ENCODE peak calls at places on chromosomes 5 and 9, in nine cellular contexts. E is heart left ventricle; F is GM12878; K is naive thymus-derived CD4-positive, alpha-beta T cell; R is psoas muscle; U is Panc1; M is pancreas; P is PC-3; N is CD8-positive, alpha-beta T cell. H is an unnamed sample. For H3K36me3, the result is how much of the 10 kb centered on the place peaks cover.

GRCh38 chr5:80866372-80866771 is 93.8 kb upstream of the RASGRF2 start:
- ATAC-seq in E (no peak), F (no peak), K (peak), R (no peak), U (no peak), M (no peak), P (no peak), N (no peak), H (no peak)

GRCh38 chr5:110757118-110757729 is 18.4 kb downstream of the SLC25A46 start:
- ATAC-seq in E (no peak), F (peak), K (peak), R (no peak), U (no peak), M (peak), P (peak), N (peak), H (no peak)

GRCh38 chr5:171355302-171355724 is 32.3 kb upstream of the NPM1 start:
- ATAC-seq in E (no peak), F (peak), K (peak), R (no peak), U (no peak), M (no peak), P (no peak), N (peak), H (no peak)

GRCh38 chr5:131000289-131000688 is 164.8 kb downstream of the HINT1 start:
- ATAC-seq in E (no peak), F (no peak), K (no peak), R (no peak), U (no peak), M (no peak), P (no peak), N (no peak), H (no peak)

GRCh38 chr5:93191016-93191415 is 390.0 kb downstream of the NR2F1-AS1 start:
- ATAC-seq in E (no peak), F (no peak), K (no peak), R (no peak), U (no peak), M (no peak), P (no peak), N (no peak), H (no peak)

GRCh38 chr9:95003694-95004451 is 277.4 kb downstream of the AOPEP start:
- ATAC-seq in E (peak), F (peak), K (no peak), R (no peak), U (peak), M (peak), P (peak), N (peak), H (peak)

GRCh38 chr5:126358525-126358924 is 64.7 kb upstream of the GRAMD2B start:
- ATAC-seq in E (no peak), F (peak), K (peak), R (no peak), U (no peak), M (no peak), P (no peak), N (no peak), H (no peak)

GRCh38 chr9:134716067-134716466 is 74.5 kb downstream of the COL5A1 start:
- ATAC-seq in E (no peak), F (no peak), K (no peak), R (no peak), U (no peak), M (no peak), P (no peak), N (no peak), H (no peak)

DNA sequence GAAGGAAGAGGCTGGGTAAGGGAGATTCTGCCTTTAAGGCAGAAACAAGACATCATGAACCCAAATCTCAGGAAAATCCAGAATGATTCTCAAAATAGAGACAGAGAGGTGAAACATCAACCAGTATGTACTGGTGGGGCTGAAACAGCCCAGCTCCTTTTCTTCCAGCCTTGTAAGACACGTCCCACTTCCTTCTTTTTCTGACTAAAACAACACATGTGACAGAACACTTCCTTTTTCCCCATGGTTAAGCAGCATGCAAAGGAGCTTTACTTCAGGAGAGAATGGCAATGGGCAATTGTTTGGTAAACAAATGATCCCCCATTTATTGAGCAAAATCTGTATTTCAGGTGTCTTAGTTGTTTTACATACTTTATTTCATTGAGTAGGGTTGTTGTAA is 230.8 kb upstream of the NR4A3 start:
- ATAC-seq in E (peak), F (peak), K (peak), R (no peak), U (no peak), M (no peak), P (no peak), N (no peak), H (peak)
- H3K27ac ChIP-seq in E (no peak), F (no peak), K (no peak), R (no peak), U (no peak), M (peak), P (no peak), N (no peak), H (no peak)

GRCh38 chr5:60540855-60541805 is 158.8 kb downstream of the DEPDC1B start:
- ATAC-seq in E (no peak), F (peak), K (peak), R (no peak), U (no peak), M (no peak), P (no peak), N (peak), H (no peak)
- H3K4me3 ChIP-seq in E (no peak), F (peak), K (no peak), R (no peak), U (no peak), M (no peak), P (no peak), N (no peak), H (no peak)

GRCh38 chr5:146893991-146894390 is 15.4 kb upstream of the PPP2R2B start:
- ATAC-seq in E (no peak), F (no peak), K (no peak), R (no peak), U (no peak), M (no peak), P (no peak), N (no peak), H (no peak)
- H3K36me3 ChIP-seq in E (under half), F (under half), K (under half), R (under half), U (under half), M (under half), P (under half), N (under half), H (under half)

GRCh38 chr9:104074876-104075275 is 19.2 kb upstream of the SMC2 start:
- ATAC-seq in E (peak), F (no peak), K (no peak), R (peak), U (peak), M (peak), P (peak), N (no peak), H (peak)

GRCh38 chr9:104078596-104078995 is 15.5 kb upstream of the SMC2 start:
- ATAC-seq in E (no peak), F (no peak), K (no peak), R (no peak), U (no peak), M (no peak), P (no peak), N (no peak), H (no peak)

GRCh38 chr9:104073770-104074133 is 20.4 kb upstream of the SMC2 start:
- ATAC-seq in E (peak), F (no peak), K (no peak), R (no peak), U (no peak), M (peak), P (peak), N (no peak), H (no peak)

GRCh38 chr9:104073098-104073769 is 20.9 kb upstream of the SMC2 start:
- ATAC-seq in E (peak), F (no peak), K (no peak), R (no peak), U (no peak), M (no peak), P (no peak), N (no peak), H (no peak)

DNA sequence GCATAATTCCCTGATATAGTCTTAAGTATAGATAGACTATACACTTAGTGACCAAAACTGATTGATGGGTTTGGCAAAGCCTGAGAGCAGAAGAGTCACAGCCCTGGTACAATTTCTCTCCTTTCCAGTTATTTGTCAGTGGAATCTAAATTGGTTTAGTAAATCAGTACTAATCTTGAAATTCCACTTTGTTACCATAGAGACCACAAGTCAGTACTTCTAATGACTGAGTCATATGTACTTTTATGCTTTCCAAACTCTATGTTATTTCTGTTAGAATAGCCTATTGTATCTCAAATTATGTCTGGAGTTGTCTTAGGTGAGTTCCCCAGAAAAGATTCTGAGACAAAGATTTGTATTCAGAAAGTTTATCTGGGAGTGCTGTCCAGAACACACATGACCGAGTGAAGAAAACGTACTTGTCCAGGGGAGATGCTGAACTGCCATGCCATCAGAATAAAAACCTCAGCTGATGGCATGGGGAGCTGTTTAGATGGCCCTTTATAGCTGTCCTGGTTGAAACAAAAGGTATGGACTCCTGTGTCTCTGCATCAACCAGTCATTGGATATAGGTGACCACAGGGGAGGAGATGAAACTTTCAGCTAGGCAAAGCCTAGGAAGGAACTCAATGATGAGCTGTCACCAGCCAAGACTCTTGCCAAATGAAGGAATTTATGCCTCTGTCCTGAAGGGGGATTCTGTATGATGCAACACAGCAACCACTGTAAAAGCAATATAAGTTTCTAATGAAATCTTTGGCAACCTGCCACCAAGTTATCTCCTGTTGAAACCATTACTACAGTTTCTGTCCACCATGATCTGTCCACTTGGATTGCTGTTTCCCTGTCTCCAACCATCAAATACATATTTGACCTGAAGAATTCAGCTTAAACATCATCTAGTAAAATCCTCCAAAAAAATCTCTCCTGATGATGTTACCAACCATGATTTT is 18.0 kb upstream of the SMC2 start:
- ATAC-seq in E (no peak), F (no peak), K (no peak), R (no peak), U (no peak), M (no peak), P (peak), N (no peak), H (no peak)
- H3K27ac ChIP-seq in E (no peak), F (no peak), K (no peak), R (no peak), U (no peak), M (no peak), P (no peak), N (no peak), H (peak)

GRCh38 chr5:157597277-157597676 is 21.7 kb upstream of the ADAM19 start:
- ATAC-seq in E (no peak), F (peak), K (no peak), R (no peak), U (no peak), M (no peak), P (no peak), N (no peak), H (no peak)
- H3K4me3 ChIP-seq in E (no peak), F (peak), K (no peak), R (no peak), U (no peak), M (no peak), P (no peak), N (no peak), H (no peak)

GRCh38 chr5:1497795-1498622 is 25.8 kb downstream of the LPCAT1 start:
- ATAC-seq in E (no peak), F (peak), K (no peak), R (no peak), U (no peak), M (no peak), P (no peak), N (no peak), H (no peak)

GRCh38 chr5:1498623-1499416 is 24.9 kb downstream of the LPCAT1 start:
- ATAC-seq in E (no peak), F (peak), K (no peak), R (no peak), U (no peak), M (no peak), P (no peak), N (no peak), H (no peak)

GRCh38 chr5:1501372-1502045 is 22.3 kb downstream of the LPCAT1 start:
- ATAC-seq in E (no peak), F (no peak), K (no peak), R (no peak), U (no peak), M (no peak), P (no peak), N (peak), H (no peak)

GRCh38 chr5:1500411-1501091 is 23.2 kb downstream of the LPCAT1 start:
- ATAC-seq in E (peak), F (no peak), K (no peak), R (peak), U (no peak), M (peak), P (no peak), N (no peak), H (peak)

DNA sequence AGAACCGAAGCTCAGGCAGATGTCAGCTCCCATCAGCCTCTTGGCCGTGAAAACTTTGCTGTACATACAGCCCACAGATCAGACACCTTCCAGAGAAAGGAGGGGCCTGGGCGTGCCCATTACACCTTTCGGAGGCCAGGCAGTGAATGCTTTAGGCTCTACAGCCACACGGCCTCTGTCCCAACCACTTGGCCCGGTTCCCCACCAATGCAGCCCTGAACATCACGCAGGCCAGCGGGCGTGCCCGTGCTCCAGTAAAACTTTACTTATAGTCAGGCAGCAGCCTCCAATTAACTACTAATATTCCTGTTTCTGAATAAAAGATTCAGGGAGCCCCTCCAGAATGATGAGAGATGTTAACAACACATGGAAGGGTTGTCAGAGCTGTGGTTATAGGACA is 23.9 kb downstream of the LPCAT1 start:
- ATAC-seq in E (no peak), F (no peak), K (no peak), R (no peak), U (no peak), M (no peak), P (no peak), N (no peak), H (no peak)
- H3K36me3 ChIP-seq in E (under half), F (under half), K (under half), R (under half), U (under half), M (under half), P (under half), N (under half), H (under half)

DNA sequence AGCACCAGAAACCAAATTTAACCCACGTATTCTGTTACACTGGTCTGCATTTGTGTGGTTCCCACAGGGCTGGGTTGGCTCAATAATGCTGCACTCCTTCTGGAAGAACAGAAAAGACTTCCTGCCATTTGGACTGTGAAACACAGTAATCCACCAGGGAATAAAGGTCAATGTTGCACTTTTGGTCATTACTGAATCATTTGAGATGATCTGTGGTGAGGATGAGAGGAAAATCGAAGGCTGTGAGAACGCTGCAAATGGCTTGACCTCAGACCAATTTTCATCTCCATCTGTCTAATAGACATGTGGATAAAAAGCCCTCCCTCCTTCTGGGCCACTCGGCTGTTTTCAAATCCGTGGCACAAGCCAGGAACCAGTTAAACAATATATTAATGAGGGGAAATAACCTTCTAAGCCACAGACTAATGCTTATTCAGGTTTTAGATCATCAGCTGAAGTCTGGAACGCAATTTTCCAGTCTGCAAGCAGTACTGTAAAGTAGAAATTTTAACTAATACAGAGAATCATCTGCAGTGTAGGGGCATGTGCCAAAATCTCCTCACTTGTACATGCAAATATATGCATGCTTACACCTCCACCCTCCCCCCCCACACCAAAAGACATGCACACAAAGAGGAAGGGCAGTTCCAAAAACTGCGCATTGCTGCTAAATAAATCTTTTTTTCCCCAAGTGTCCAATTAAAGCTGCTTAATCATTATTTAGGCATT is 20.2 kb downstream of the TLE1 start:
- ATAC-seq in E (peak), F (no peak), K (no peak), R (peak), U (no peak), M (peak), P (no peak), N (no peak), H (no peak)
- H3K27ac ChIP-seq in E (no peak), F (no peak), K (no peak), R (peak), U (no peak), M (no peak), P (no peak), N (no peak), H (no peak)

GRCh38 chr5:146003852-146004251 is 67.5 kb downstream of the SH3RF2 start:
- ATAC-seq in E (no peak), F (no peak), K (no peak), R (no peak), U (no peak), M (no peak), P (no peak), N (no peak), H (no peak)

GRCh38 chr5:146005723-146006122 is 69.3 kb downstream of the SH3RF2 start:
- ATAC-seq in E (no peak), F (no peak), K (no peak), R (no peak), U (no peak), M (peak), P (no peak), N (no peak), H (no peak)

GRCh38 chr5:146006470-146006869 is 70.1 kb downstream of the SH3RF2 start:
- ATAC-seq in E (no peak), F (no peak), K (peak), R (no peak), U (peak), M (peak), P (no peak), N (no peak), H (no peak)

GRCh38 chr5:146007270-146007669 is 70.9 kb downstream of the SH3RF2 start:
- ATAC-seq in E (no peak), F (no peak), K (peak), R (peak), U (peak), M (peak), P (peak), N (no peak), H (no peak)

DNA sequence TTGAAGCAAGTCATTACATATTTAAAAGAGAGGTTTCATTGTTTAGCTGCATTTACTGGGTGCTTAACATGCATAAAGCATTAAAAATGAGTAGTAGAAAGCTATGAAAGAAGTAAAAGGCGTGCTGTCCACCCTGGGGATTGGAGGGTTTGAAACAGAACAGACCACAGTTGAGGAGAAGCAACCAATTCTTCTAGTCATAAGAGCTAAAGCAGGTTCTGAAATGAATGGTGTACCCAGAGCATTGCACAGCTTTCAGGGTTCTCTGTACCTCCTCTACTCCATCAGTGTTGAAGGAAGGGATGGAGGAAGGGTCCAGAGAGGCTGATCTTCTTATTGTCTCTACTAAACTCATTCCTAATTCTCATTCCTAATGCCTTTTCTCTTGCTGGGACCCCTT is 68.9 kb downstream of the SH3RF2 start:
- ATAC-seq in E (no peak), F (no peak), K (no peak), R (no peak), U (no peak), M (no peak), P (no peak), N (no peak), H (no peak)
- H3K4me3 ChIP-seq in E (no peak), F (no peak), K (no peak), R (no peak), U (no peak), M (no peak), P (no peak), N (no peak), H (no peak)